ENCODE peak calls at places on chromosomes 7 and 10, in ten cellular contexts. P is K562, R is Panc1, B is breast epithelium, A is HepG2, S is stomach, Q is SK-N-SH, M is vagina, D is HCT116, X is H1. I is an unnamed sample.

GRCh38 chr10:1605999-1606940 is 131.1 kb downstream of the ADARB2 start:
- DNase-seq in R (no peak), B (no peak), S (no peak), M (peak), A (no peak), Q (no peak), D (no peak), P (no peak), X (no peak), I (no peak)

GRCh38 chr10:103651783-103652476 is 158.4 kb downstream of the NEURL1 start:
- DNase-seq in Q (no peak), S (no peak), X (no peak), A (peak), B (no peak), M (no peak), D (no peak), P (no peak), R (no peak), I (no peak)

GRCh38 chr10:91220194-91220953 is at the start of gene PCGF5:
- DNase-seq in M (no peak), A (no peak), B (peak), S (peak), D (peak), R (no peak), Q (peak), X (peak), P (peak), I (peak)

GRCh38 chr7:30563326-30563942 is 31.2 kb upstream of the GARS1 start:
- DNase-seq in D (no peak), M (no peak), B (peak), X (no peak), S (no peak), R (no peak), Q (no peak), P (no peak), A (no peak), I (no peak)

GRCh38 chr10:79407397-79407796 is 38.0 kb downstream of the ZCCHC24 start:
- DNase-seq in D (no peak), S (no peak), X (no peak), Q (no peak), P (no peak), B (peak), A (no peak), R (no peak), M (no peak), I (no peak)

GRCh38 chr7:30594055-30594539 is 581 bp upstream of the GARS1 start:
- DNase-seq in P (peak), B (no peak), Q (peak), S (no peak), M (no peak), A (peak), R (no peak), D (no peak), X (no peak), I (peak)

GRCh38 chr7:44186736-44187135 is 2.5 kb downstream of the GCK start:
- DNase-seq in Q (no peak), D (no peak), R (no peak), P (no peak), X (no peak), B (no peak), A (no peak), S (no peak), M (no peak), I (no peak)

GRCh38 chr10:24723386-24723787 is 300 bp downstream of the ARHGAP21 start:
- DNase-seq in Q (peak), B (no peak), P (peak), A (no peak), M (no peak), D (no peak), R (no peak), X (no peak), S (peak), I (peak)

GRCh38 chr10:129973674-129974059 is 9.6 kb upstream of the EBF3 start:
- DNase-seq in Q (no peak), M (no peak), P (no peak), D (no peak), S (no peak), B (no peak), A (no peak), R (no peak), X (no peak), I (no peak)

GRCh38 chr10:62264702-62265436 is 3.8 kb downstream of the RTKN2 start:
- DNase-seq in S (no peak), P (peak), R (peak), Q (peak), B (no peak), M (no peak), A (peak), D (peak), X (peak), I (no peak)

GRCh38 chr10:98380493-98381339 is 34.3 kb downstream of the PYROXD2 start:
- DNase-seq in D (no peak), A (no peak), P (peak), Q (no peak), R (no peak), B (no peak), X (no peak), M (no peak), S (no peak), I (no peak)

GRCh38 chr10:100303724-100304319 is 17.3 kb upstream of the BLOC1S2 start:
- DNase-seq in P (peak), B (no peak), M (no peak), S (no peak), R (peak), D (peak), A (peak), Q (peak), X (no peak), I (no peak)

GRCh38 chr10:47453435-47454293 is 30.3 kb downstream of the ANXA8 start:
- DNase-seq in B (no peak), S (no peak), X (no peak), M (peak), P (peak), A (no peak), R (no peak), Q (peak), D (no peak), I (no peak)

GRCh38 chr10:47450442-47450841 is 33.5 kb downstream of the ANXA8 start:
- DNase-seq in D (no peak), B (no peak), X (no peak), A (no peak), P (peak), R (no peak), Q (no peak), M (peak), S (no peak), I (no peak)

GRCh38 chr10:47452495-47453434 is 31.1 kb downstream of the ANXA8 start:
- DNase-seq in B (no peak), D (no peak), A (no peak), S (no peak), M (peak), X (no peak), P (peak), Q (peak), R (no peak), I (no peak)

GRCh38 chr10:47451275-47451997 is 32.5 kb downstream of the ANXA8 start:
- DNase-seq in S (no peak), D (no peak), Q (no peak), M (peak), R (no peak), A (no peak), X (no peak), P (peak), B (no peak), I (no peak)

GRCh38 chr10:47451998-47452494 is 31.9 kb downstream of the ANXA8 start:
- DNase-seq in P (peak), S (no peak), X (no peak), Q (no peak), M (peak), R (no peak), A (no peak), B (no peak), D (no peak), I (no peak)
- TF ChIP-seq POLR2AphosphoS5 in P (no peak), S (no peak), X (no peak), Q (no peak), M (no peak), R (no peak), A (no peak), B (no peak), D (no peak), I (no peak)

GRCh38 chr7:73645643-73646182 is 21.4 kb upstream of the MLXIPL start:
- DNase-seq in D (no peak), A (no peak), B (no peak), Q (no peak), S (no peak), P (no peak), R (no peak), X (no peak), M (no peak), I (no peak)
- TF ChIP-seq POLR2AphosphoS5 in D (no peak), A (no peak), B (no peak), Q (no peak), S (no peak), P (no peak), R (no peak), X (no peak), M (no peak), I (no peak)

GRCh38 chr10:33334839-33335549 is 527 bp upstream of the NRP1 start:
- DNase-seq in B (peak), D (peak), S (peak), R (no peak), Q (peak), P (no peak), X (no peak), A (peak), M (no peak), I (peak)
- TF ChIP-seq POLR2AphosphoS5 in B (peak), D (peak), S (no peak), R (no peak), Q (peak), P (no peak), X (no peak), A (no peak), M (no peak), I (peak)

GRCh38 chr7:73741600-73741999 is 3.0 kb upstream of the ABHD11 start:
- DNase-seq in S (no peak), X (no peak), D (no peak), P (no peak), M (no peak), Q (no peak), B (no peak), R (no peak), A (no peak), I (no peak)

GRCh38 chr7:73740771-73741170 is 2.2 kb upstream of the ABHD11 start:
- DNase-seq in X (no peak), M (no peak), D (no peak), P (no peak), S (no peak), R (no peak), B (no peak), A (no peak), Q (no peak), I (no peak)

GRCh38 chr7:73740212-73740611 is 1.6 kb upstream of the ABHD11 start:
- DNase-seq in S (no peak), P (no peak), X (no peak), B (no peak), M (no peak), Q (no peak), A (no peak), D (no peak), R (no peak), I (no peak)

GRCh38 chr7:73742338-73742752 is 3.7 kb upstream of the ABHD11 start:
- DNase-seq in R (no peak), P (no peak), D (no peak), A (no peak), B (peak), S (no peak), M (no peak), X (no peak), Q (no peak), I (no peak)

GRCh38 chr7:73742753-73743641 is 4.4 kb upstream of the ABHD11 start:
- DNase-seq in S (peak), X (peak), A (peak), B (peak), D (peak), R (no peak), Q (peak), M (no peak), P (no peak), I (peak)
- TF ChIP-seq POLR2AphosphoS5 in S (peak), X (peak), A (no peak), B (peak), D (peak), R (no peak), Q (no peak), M (no peak), P (no peak), I (no peak)

DNA sequence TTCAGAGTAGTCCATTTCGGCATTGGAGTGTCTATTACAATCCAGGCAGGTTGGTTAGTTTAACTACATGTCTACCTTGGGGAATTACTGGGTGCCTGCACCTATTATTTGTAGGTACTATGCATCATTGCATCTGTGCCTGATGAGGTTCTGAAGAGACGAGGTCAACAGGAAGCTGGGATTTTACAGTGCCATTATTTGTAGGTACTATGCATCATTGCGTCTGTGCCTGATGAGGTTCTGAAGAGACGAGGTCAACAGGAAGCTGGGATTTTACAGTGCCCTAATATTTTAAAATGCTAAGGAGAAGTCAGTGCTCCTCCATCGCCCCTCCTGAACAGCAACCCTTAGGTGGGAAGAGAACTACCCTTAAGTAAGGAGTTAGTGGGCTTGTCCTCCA is 41.7 kb downstream of the NPY start:
- DNase-seq in X (no peak), R (no peak), B (no peak), Q (no peak), D (no peak), P (no peak), S (no peak), A (no peak), M (no peak), I (no peak)
- TF ChIP-seq POLR2AphosphoS5 in X (no peak), R (no peak), B (no peak), Q (no peak), D (no peak), P (no peak), S (no peak), A (no peak), M (no peak), I (no peak)

GRCh38 chr7:27952393-27953290 is 212.7 kb downstream of the TAX1BP1 start:
- DNase-seq in R (no peak), A (no peak), D (no peak), S (no peak), M (no peak), X (no peak), Q (no peak), B (no peak), P (no peak), I (no peak)

GRCh38 chr7:27955011-27955410 is 215.0 kb downstream of the TAX1BP1 start:
- DNase-seq in D (no peak), A (no peak), Q (no peak), P (no peak), S (no peak), B (no peak), M (no peak), X (no peak), R (no peak), I (no peak)

GRCh38 chr7:27955596-27955995 is 215.6 kb downstream of the TAX1BP1 start:
- DNase-seq in D (no peak), X (no peak), P (no peak), M (no peak), S (no peak), R (no peak), B (no peak), Q (no peak), A (no peak), I (no peak)

GRCh38 chr7:27953361-27953760 is 213.4 kb downstream of the TAX1BP1 start:
- DNase-seq in M (no peak), P (no peak), B (no peak), X (no peak), A (no peak), Q (no peak), R (no peak), S (no peak), D (no peak), I (no peak)

GRCh38 chr7:27953777-27954176 is 213.8 kb downstream of the TAX1BP1 start:
- DNase-seq in A (no peak), B (no peak), X (no peak), Q (no peak), P (no peak), M (no peak), S (no peak), D (no peak), R (no peak), I (no peak)
- TF ChIP-seq POLR2AphosphoS5 in A (no peak), B (no peak), X (no peak), Q (no peak), P (no peak), M (no peak), S (no peak), D (no peak), R (no peak), I (no peak)

GRCh38 chr10:71433983-71434744 is 37.4 kb downstream of the CDH23 start:
- DNase-seq in R (no peak), A (no peak), P (no peak), B (no peak), M (no peak), S (peak), Q (peak), X (no peak), D (no peak), I (no peak)

GRCh38 chr10:71434760-71435394 is 38.2 kb downstream of the CDH23 start:
- DNase-seq in Q (peak), M (no peak), D (no peak), S (no peak), A (no peak), P (no peak), R (no peak), B (no peak), X (no peak), I (no peak)

GRCh38 chr10:71435571-71436267 is 39.0 kb downstream of the CDH23 start:
- DNase-seq in D (no peak), S (no peak), X (no peak), Q (peak), M (no peak), R (no peak), P (no peak), A (no peak), B (no peak), I (no peak)

GRCh38 chr10:71437537-71438058 is 40.9 kb downstream of the CDH23 start:
- DNase-seq in M (no peak), X (no peak), S (no peak), D (no peak), A (no peak), P (no peak), Q (no peak), B (peak), R (no peak), I (no peak)

DNA sequence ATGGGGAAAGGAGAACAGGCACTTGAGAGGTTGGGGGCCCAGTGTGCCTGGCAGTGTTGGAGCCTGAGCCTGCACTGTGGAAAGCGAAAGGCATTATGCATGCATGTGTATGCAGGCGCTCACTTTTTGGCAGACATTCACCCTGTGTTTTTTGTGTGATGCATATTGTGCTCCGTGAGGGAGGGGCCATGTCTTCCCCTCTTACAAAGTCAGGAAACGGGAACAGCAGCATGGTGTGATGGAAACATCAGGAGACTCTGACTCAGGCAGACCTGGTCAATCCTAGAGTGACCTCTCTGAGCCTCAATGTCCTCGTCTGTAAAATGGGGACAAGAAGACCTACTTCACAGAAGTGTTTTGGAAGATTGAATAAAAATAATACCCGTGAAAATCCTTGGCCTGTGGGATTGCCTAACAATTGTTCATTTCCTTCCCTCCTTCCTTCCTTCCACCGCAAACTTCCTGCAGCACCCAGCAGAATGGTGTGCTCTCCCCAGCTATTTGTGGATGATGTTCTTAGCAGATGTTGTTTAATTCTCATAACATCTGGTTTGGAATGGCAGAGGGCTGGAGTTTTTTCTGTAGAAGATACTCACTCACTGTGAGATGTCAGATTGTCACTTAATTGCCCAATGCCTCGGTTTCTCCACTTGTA is 39.7 kb downstream of the CDH23 start:
- DNase-seq in D (no peak), P (no peak), A (no peak), S (no peak), Q (no peak), M (no peak), R (no peak), B (no peak), X (no peak), I (no peak)
- TF ChIP-seq POLR2AphosphoS5 in D (no peak), P (no peak), A (no peak), S (no peak), Q (no peak), M (no peak), R (no peak), B (no peak), X (no peak), I (no peak)

DNA sequence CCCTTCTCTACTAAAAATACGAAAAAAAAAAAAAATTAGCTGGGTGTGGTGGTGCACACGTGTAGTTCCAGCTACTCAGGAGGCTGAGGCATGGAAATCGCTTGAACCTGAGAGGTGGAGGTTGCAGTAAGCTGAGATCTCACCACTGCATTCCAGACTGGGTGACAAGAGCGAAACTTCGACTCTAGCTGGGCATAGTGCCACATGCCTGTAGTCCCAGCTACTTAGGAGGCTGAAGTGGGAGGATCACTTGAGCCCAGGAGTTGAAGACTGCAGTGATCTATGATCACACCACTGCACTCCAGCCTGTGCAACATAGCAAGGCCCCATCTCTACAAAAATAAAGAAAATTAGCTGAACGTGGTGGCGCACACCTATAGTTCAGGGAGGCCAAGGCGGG is 1.2 kb upstream of the SPACDR start:
- DNase-seq in R (no peak), A (no peak), X (no peak), M (no peak), D (no peak), P (no peak), B (no peak), Q (no peak), S (no peak), I (no peak)
- TF ChIP-seq POLR2AphosphoS5 in R (no peak), A (no peak), X (no peak), M (no peak), D (no peak), P (no peak), B (no peak), Q (no peak), S (no peak), I (no peak)

DNA sequence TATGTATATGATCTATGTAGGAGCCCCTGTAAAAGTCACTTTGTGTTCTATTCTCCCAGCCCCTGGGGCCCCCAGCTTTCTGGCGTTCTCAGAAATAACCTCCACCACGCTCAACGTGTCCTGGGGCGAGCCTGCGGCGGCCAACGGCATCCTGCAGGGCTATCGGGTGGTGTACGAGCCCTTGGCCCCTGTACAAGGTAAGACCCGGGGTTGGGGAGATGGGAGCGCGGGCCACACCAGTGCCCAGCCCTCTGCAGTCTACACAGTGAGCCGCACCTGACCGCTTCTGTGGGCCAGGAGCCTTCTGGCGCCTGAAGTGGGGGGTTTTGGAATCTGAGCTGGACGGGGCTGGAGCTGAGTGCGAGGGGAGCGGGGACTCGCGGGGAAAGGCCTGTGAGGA is 472.1 kb upstream of the FOXK1 start:
- DNase-seq in P (no peak), A (no peak), M (no peak), D (no peak), B (no peak), R (no peak), Q (no peak), S (no peak), X (no peak), I (no peak)
- TF ChIP-seq POLR2AphosphoS5 in P (no peak), A (no peak), M (no peak), D (no peak), B (no peak), R (no peak), Q (no peak), S (no peak), X (no peak), I (no peak)

GRCh38 chr10:110872145-110872983 is 636 bp downstream of the PDCD4 start:
- DNase-seq in S (peak), D (no peak), A (peak), B (peak), P (peak), X (peak), Q (peak), M (peak), R (no peak), I (peak)
- TF ChIP-seq POLR2AphosphoS5 in S (peak), D (no peak), A (peak), B (peak), P (peak), X (peak), Q (no peak), M (no peak), R (peak), I (peak)